ENCODE peak calls at places on chromosomes 2 and 18, in seven cellular contexts. C, Q, R, W, E, U and X are unnamed samples.

GRCh38 chr2:21819475-21819874 is 695.7 kb downstream of the TDRD15 start:
- DNase-seq in Q (no peak), C (no peak), E (no peak), R (no peak), U (no peak), W (peak; percentile 47), X (no peak)

GRCh38 chr18:23992119-23992940 is 22.2 kb upstream of the TTC39C start:
- DNase-seq in U (peak; percentile 57), Q (peak; percentile 52), W (no peak), C (peak; percentile 56), E (no peak), R (no peak), X (no peak)

GRCh38 chr2:171811229-171811628 is 82.8 kb downstream of the SLC25A12 start:
- DNase-seq in C (peak; percentile 42), U (no peak), R (no peak), Q (peak; percentile 67), E (no peak), W (no peak), X (peak; percentile 67)

GRCh38 chr18:13165636-13166423 is 52.7 kb upstream of the LDLRAD4 start:
- DNase-seq in C (no peak), E (peak; percentile 76), Q (no peak), R (no peak), U (no peak), W (no peak), X (no peak)

GRCh38 chr2:107402330-107402729 is 424.4 kb upstream of the RGPD4 start:
- DNase-seq in U (no peak), W (no peak), R (no peak), E (no peak), C (no peak), Q (no peak), X (no peak)

GRCh38 chr2:36780231-36780808 is 83.8 kb downstream of the VIT start:
- DNase-seq in E (no peak), W (peak; percentile 44), C (peak; percentile 74), R (no peak), U (no peak), Q (peak; percentile 81), X (peak; percentile 72)

GRCh38 chr18:50369672-50370071 is 5.2 kb upstream of the SKA1 start:
- DNase-seq in C (no peak), Q (no peak), R (no peak), W (no peak), E (no peak), U (no peak), X (no peak)

GRCh38 chr2:231512222-231512621 is 18.0 kb downstream of the NMUR1 start:
- DNase-seq in C (no peak), Q (no peak), W (peak; percentile 49), U (no peak), R (no peak), E (peak; percentile 60), X (peak; percentile 29)

GRCh38 chr2:209671280-209671679 is 100.4 kb upstream of the UNC80 start:
- DNase-seq in C (no peak), U (no peak), Q (no peak), W (no peak), E (no peak), R (no peak), X (no peak)

GRCh38 chr2:200774920-200775319 is 36.8 kb upstream of the BZW1 start:
- DNase-seq in U (no peak), W (no peak), E (no peak), Q (no peak), R (no peak), C (no peak), X (no peak)

GRCh38 chr2:206245178-206245778 is 29.2 kb upstream of the ZDBF2 start:
- DNase-seq in U (no peak), C (no peak), W (no peak), R (no peak), E (no peak), Q (no peak), X (no peak)

GRCh38 chr2:25098056-25098455 is 56.2 kb downstream of the EFR3B start:
- DNase-seq in R (no peak), E (no peak), C (no peak), U (no peak), Q (no peak), W (no peak), X (no peak)

GRCh38 chr18:48003426-48004349 is 73.2 kb upstream of the SMAD2 start:
- DNase-seq in W (peak; percentile 22), Q (peak; percentile 39), C (peak; percentile 66), R (no peak), E (no peak), U (no peak), X (no peak)

GRCh38 chr2:233681534-233682099 is at the start of gene UGT1A7:
- DNase-seq in R (no peak), U (no peak), Q (no peak), E (no peak), W (no peak), C (no peak), X (no peak)

GRCh38 chr2:138492160-138492559 is 9.4 kb upstream of the SPOPL start:
- DNase-seq in Q (no peak), C (no peak), E (no peak), U (no peak), R (no peak), W (no peak), X (no peak)

GRCh38 chr2:138493334-138493733 is 8.2 kb upstream of the SPOPL start:
- DNase-seq in R (no peak), W (peak; percentile 27), E (no peak), Q (no peak), C (no peak), U (no peak), X (no peak)

GRCh38 chr2:138494265-138494966 is 7.2 kb upstream of the SPOPL start:
- DNase-seq in Q (no peak), C (no peak), W (no peak), U (no peak), E (peak; percentile 47), R (no peak), X (no peak)

GRCh38 chr2:138490673-138491494 is 10.7 kb upstream of the SPOPL start:
- DNase-seq in R (no peak), C (no peak), E (no peak), U (no peak), W (no peak), Q (no peak), X (no peak)

DNA sequence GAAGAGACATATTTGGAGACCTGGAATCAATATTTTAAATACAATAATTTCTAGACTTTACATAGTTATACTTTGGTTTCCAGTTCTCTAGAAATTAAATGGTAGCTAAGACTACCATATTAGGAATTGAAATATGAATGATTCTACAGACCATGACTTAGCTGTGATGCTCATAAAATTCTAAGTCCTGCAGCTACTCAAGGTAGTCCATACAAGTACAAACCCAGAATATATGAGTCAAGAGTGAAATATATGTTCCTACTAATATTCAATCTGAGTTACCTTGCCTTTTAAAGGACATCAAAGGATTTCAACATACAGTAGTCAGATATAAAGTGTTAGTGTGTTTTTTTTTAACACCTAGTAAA is 10.1 kb upstream of the SPOPL start:
- DNase-seq in R (no peak), E (no peak), W (no peak), Q (no peak), C (no peak), U (no peak), X (no peak)
- H3K4me3 ChIP-seq in R (no peak overlapping the region), E (no peak overlapping the region), W (no peak overlapping the region), Q (no peak overlapping the region), C (no peak overlapping the region), U (no peak overlapping the region), X (no peak overlapping the region)

DNA sequence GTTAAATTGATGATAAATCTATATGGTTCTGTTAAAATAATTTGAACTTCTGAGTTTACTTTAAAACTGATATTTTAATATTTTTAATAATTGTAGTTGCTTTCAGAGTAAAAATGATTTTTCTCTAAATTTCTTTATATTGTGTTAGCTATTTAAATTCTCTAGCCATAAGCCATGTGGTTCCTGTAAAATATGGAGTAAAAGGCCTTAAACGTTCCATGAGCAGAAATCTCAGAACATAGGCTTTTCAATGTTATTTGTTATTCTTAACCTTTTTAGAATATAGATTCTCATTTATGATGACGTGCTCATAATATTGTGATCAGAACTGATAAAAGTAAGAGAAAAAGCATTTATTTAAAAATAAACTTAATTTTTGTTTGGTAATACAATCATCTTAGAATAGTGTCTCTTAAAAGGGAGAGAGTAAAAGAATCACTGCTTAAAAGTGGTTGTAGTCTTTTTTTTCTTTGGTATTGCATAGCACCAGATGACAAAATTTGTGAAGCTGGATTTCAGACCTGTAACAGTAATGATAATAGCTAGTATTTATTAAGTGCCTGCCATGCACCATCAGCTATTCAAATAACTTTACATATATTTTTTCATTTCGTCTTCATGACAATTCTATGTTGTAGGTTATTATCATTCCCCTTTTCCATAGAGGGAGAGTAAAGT is 2.7 kb downstream of the BMPR2 start:
- DNase-seq in C (peak; percentile 39), Q (peak; percentile 43), R (no peak), U (no peak), E (no peak), W (no peak), X (no peak)
- H3K4me3 ChIP-seq in C (peak overlapping the region; percentile 92), Q (peak overlapping the region; percentile 95), R (peak overlapping the region; percentile 91), U (peak overlapping the region; percentile 63), E (peak overlapping the region; percentile 93), W (peak overlapping the region; percentile 95), X (peak overlapping the region; percentile 99)

DNA sequence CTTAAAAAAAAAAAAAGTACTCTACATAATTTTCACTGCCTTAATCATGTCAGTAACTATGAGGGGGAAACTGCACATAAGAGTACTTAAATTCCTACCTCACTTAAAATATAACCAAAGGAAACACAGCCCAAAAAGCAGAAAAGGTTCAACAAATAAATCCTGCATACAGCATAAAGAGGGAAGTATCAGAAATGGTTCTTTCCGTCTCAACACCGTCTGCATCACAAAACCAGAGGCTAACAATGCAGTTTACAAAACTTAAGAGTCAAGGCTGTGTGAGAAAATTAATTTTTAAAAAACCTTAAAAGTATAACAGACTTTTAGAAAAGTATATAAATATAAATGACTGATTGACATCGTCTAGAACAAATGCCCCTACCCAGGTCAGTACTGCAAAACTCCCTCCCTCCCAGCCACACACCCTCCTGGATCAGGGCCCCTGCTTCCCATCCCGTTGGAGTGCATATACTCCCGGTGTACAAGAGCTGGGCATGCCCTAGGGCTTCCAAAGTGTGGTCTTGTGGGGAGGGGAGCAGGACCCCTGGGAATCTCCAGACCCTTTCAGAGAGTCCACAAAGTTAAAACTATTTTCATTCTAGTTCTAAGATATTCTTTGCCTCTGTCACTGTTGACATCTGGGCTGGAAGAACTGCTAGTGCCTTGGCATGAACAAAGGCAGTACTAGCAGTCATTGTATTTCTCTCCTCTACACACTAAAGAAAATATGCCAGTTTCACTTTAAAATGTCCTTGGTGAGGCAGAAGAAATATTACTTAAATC is 67.0 kb upstream of the SERTAD2 start:
- DNase-seq in Q (no peak), U (no peak), W (no peak), R (no peak), E (no peak), C (no peak), X (no peak)
- H3K4me3 ChIP-seq in Q (no peak overlapping the region), U (no peak overlapping the region), W (no peak overlapping the region), R (no peak overlapping the region), E (no peak overlapping the region), C (no peak overlapping the region), X (no peak overlapping the region)

GRCh38 chr2:182819412-182819811 is 47.0 kb downstream of the FRZB start:
- DNase-seq in R (no peak), U (no peak), E (no peak), C (no peak), W (no peak), Q (no peak), X (no peak)
- H3K4me3 ChIP-seq in R (no peak overlapping the region), U (no peak overlapping the region), E (no peak overlapping the region), C (no peak overlapping the region), W (no peak overlapping the region), Q (no peak overlapping the region), X (no peak overlapping the region)

GRCh38 chr2:20149703-20150030 is 75.3 kb downstream of the SDC1 start:
- DNase-seq in W (no peak), R (no peak), Q (no peak), E (no peak), C (no peak), U (no peak), X (no peak)
- H3K4me3 ChIP-seq in W (no peak overlapping the region), R (no peak overlapping the region), Q (no peak overlapping the region), E (no peak overlapping the region), C (no peak overlapping the region), U (no peak overlapping the region), X (no peak overlapping the region)